ENCODE peak calls at places on chromosomes 7 and 10, in nine cellular contexts. One of them, this sample, is unnamed.

GRCh38 chr10:124597677-124598165 is 136.1 kb downstream of the LHPP start:
- DNase-seq in GM12878: no peak
- DNase-seq in spleen: peak
- DNase-seq in HFFc6: no peak
- DNase-seq in fibroblast of pulmonary artery: no peak
- DNase-seq in PC-3: no peak
- DNase-seq in H9: no peak
- DNase-seq in astrocyte: no peak
- DNase-seq in uterus: no peak
- DNase-seq in this sample: no peak

GRCh38 chr7:150378115-150378852 is 846 bp upstream of the ZNF775 start:
- DNase-seq in GM12878: no peak
- DNase-seq in spleen: peak
- DNase-seq in HFFc6: peak
- DNase-seq in fibroblast of pulmonary artery: peak
- DNase-seq in PC-3: peak
- DNase-seq in H9: peak
- DNase-seq in astrocyte: peak
- DNase-seq in uterus: peak
- DNase-seq in this sample: peak

GRCh38 chr10:11727563-11727962 is 14.6 kb upstream of the ECHDC3 start:
- DNase-seq in GM12878: no peak
- DNase-seq in spleen: no peak
- DNase-seq in HFFc6: no peak
- DNase-seq in fibroblast of pulmonary artery: no peak
- DNase-seq in PC-3: no peak
- DNase-seq in H9: no peak
- DNase-seq in astrocyte: no peak
- DNase-seq in uterus: no peak
- DNase-seq in this sample: no peak

GRCh38 chr10:10489765-10490164 is 527.9 kb upstream of the CELF2 start:
- DNase-seq in GM12878: no peak
- DNase-seq in spleen: no peak
- DNase-seq in HFFc6: no peak
- DNase-seq in fibroblast of pulmonary artery: peak
- DNase-seq in PC-3: no peak
- DNase-seq in H9: no peak
- DNase-seq in astrocyte: peak
- DNase-seq in uterus: no peak
- DNase-seq in this sample: no peak

GRCh38 chr7:157043745-157044144 is 33.3 kb upstream of the MNX1 start:
- DNase-seq in GM12878: no peak
- DNase-seq in spleen: no peak
- DNase-seq in HFFc6: no peak
- DNase-seq in fibroblast of pulmonary artery: peak
- DNase-seq in PC-3: no peak
- DNase-seq in H9: no peak
- DNase-seq in astrocyte: no peak
- DNase-seq in uterus: peak
- DNase-seq in this sample: peak

GRCh38 chr7:116447436-116447835 is 52.1 kb upstream of the CAV2 start:
- DNase-seq in GM12878: no peak
- DNase-seq in spleen: no peak
- DNase-seq in HFFc6: no peak
- DNase-seq in fibroblast of pulmonary artery: no peak
- DNase-seq in PC-3: peak
- DNase-seq in H9: no peak
- DNase-seq in astrocyte: no peak
- DNase-seq in uterus: no peak
- DNase-seq in this sample: no peak

GRCh38 chr10:72158174-72158573 is 57.6 kb upstream of the ANAPC16 start:
- DNase-seq in GM12878: no peak
- DNase-seq in spleen: no peak
- DNase-seq in HFFc6: no peak
- DNase-seq in fibroblast of pulmonary artery: no peak
- DNase-seq in PC-3: no peak
- DNase-seq in H9: no peak
- DNase-seq in astrocyte: no peak
- DNase-seq in uterus: no peak
- DNase-seq in this sample: no peak

GRCh38 chr7:137987968-137988367 is 13.9 kb downstream of the CREB3L2 start:
- DNase-seq in GM12878: peak
- DNase-seq in spleen: no peak
- DNase-seq in HFFc6: no peak
- DNase-seq in fibroblast of pulmonary artery: no peak
- DNase-seq in PC-3: no peak
- DNase-seq in H9: no peak
- DNase-seq in astrocyte: no peak
- DNase-seq in uterus: no peak
- DNase-seq in this sample: no peak

GRCh38 chr10:93749218-93749799 is 8.4 kb upstream of the LGI1 start:
- DNase-seq in GM12878: no peak
- DNase-seq in spleen: no peak
- DNase-seq in HFFc6: no peak
- DNase-seq in fibroblast of pulmonary artery: no peak
- DNase-seq in PC-3: no peak
- DNase-seq in H9: peak
- DNase-seq in astrocyte: peak
- DNase-seq in uterus: no peak
- DNase-seq in this sample: peak

GRCh38 chr10:132654708-132655661 is 117.4 kb downstream of the INPP5A start:
- DNase-seq in GM12878: no peak
- DNase-seq in spleen: peak
- DNase-seq in HFFc6: peak
- DNase-seq in fibroblast of pulmonary artery: peak
- DNase-seq in PC-3: peak
- DNase-seq in H9: peak
- DNase-seq in astrocyte: no peak
- DNase-seq in uterus: peak
- DNase-seq in this sample: peak

GRCh38 chr10:92162541-92162940 is 128.3 kb downstream of the CPEB3 start:
- DNase-seq in GM12878: no peak
- DNase-seq in spleen: no peak
- DNase-seq in HFFc6: no peak
- DNase-seq in fibroblast of pulmonary artery: no peak
- DNase-seq in PC-3: no peak
- DNase-seq in H9: no peak
- DNase-seq in astrocyte: no peak
- DNase-seq in uterus: no peak
- DNase-seq in this sample: no peak

GRCh38 chr7:42876182-42877068 is 35.4 kb downstream of the C7orf25 start:
- DNase-seq in GM12878: no peak
- DNase-seq in spleen: no peak
- DNase-seq in HFFc6: peak
- DNase-seq in fibroblast of pulmonary artery: peak
- DNase-seq in PC-3: peak
- DNase-seq in H9: peak
- DNase-seq in astrocyte: peak
- DNase-seq in uterus: peak
- DNase-seq in this sample: peak

GRCh38 chr10:3805791-3806381 is 20.9 kb upstream of the KLF6 start:
- DNase-seq in GM12878: no peak
- DNase-seq in spleen: peak
- DNase-seq in HFFc6: peak
- DNase-seq in fibroblast of pulmonary artery: peak
- DNase-seq in PC-3: peak
- DNase-seq in H9: peak
- DNase-seq in astrocyte: peak
- DNase-seq in uterus: peak
- DNase-seq in this sample: peak

GRCh38 chr7:134356421-134356936 is 39.7 kb upstream of the SLC35B4 start:
- DNase-seq in GM12878: no peak
- DNase-seq in spleen: no peak
- DNase-seq in HFFc6: no peak
- DNase-seq in fibroblast of pulmonary artery: no peak
- DNase-seq in PC-3: no peak
- DNase-seq in H9: no peak
- DNase-seq in astrocyte: no peak
- DNase-seq in uterus: no peak
- DNase-seq in this sample: no peak

GRCh38 chr7:134355925-134356324 is 39.2 kb upstream of the SLC35B4 start:
- DNase-seq in GM12878: no peak
- DNase-seq in spleen: no peak
- DNase-seq in HFFc6: no peak
- DNase-seq in fibroblast of pulmonary artery: peak
- DNase-seq in PC-3: no peak
- DNase-seq in H9: no peak
- DNase-seq in astrocyte: no peak
- DNase-seq in uterus: no peak
- DNase-seq in this sample: peak

GRCh38 chr7:134359787-134360432 is 43.2 kb upstream of the SLC35B4 start:
- DNase-seq in GM12878: no peak
- DNase-seq in spleen: no peak
- DNase-seq in HFFc6: no peak
- DNase-seq in fibroblast of pulmonary artery: no peak
- DNase-seq in PC-3: no peak
- DNase-seq in H9: no peak
- DNase-seq in astrocyte: no peak
- DNase-seq in uterus: no peak
- DNase-seq in this sample: no peak

GRCh38 chr7:134355004-134355525 is 38.3 kb upstream of the SLC35B4 start:
- DNase-seq in GM12878: no peak
- DNase-seq in spleen: no peak
- DNase-seq in HFFc6: no peak
- DNase-seq in fibroblast of pulmonary artery: no peak
- DNase-seq in PC-3: no peak
- DNase-seq in H9: no peak
- DNase-seq in astrocyte: no peak
- DNase-seq in uterus: no peak
- DNase-seq in this sample: no peak

GRCh38 chr7:134357486-134357885 is 40.8 kb upstream of the SLC35B4 start:
- DNase-seq in GM12878: no peak
- DNase-seq in spleen: no peak
- DNase-seq in HFFc6: peak
- DNase-seq in fibroblast of pulmonary artery: no peak
- DNase-seq in PC-3: no peak
- DNase-seq in H9: no peak
- DNase-seq in astrocyte: no peak
- DNase-seq in uterus: no peak
- DNase-seq in this sample: no peak
- TF ChIP-seq CTCF in GM12878: no peak
- TF ChIP-seq CTCF in spleen: no peak
- TF ChIP-seq CTCF in HFFc6: no peak
- TF ChIP-seq CTCF in fibroblast of pulmonary artery: peak
- TF ChIP-seq CTCF in PC-3: peak
- TF ChIP-seq CTCF in H9: peak
- TF ChIP-seq CTCF in astrocyte: no peak
- TF ChIP-seq CTCF in uterus: no peak
- TF ChIP-seq CTCF in this sample: no peak

DNA sequence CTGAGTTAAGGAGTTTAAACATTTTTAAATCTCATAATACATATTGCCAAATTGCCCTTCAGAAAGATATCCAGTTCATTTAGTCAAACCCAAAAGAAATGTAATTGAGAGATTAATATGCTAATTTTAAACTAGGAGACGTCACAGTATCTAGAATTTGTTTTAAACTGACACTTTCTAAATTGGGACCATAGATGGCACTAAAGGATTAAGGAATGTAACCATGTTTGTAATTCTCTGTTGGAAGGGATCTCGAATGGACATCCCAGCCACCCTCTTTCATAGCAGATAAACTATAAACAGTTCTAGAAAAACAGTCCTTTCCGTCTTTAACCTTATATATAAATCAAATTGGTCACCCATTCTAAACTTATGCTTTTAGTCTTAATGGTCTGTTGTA is 30.0 kb upstream of the SAMD9L start:
- DNase-seq in GM12878: no peak
- DNase-seq in spleen: no peak
- DNase-seq in HFFc6: no peak
- DNase-seq in fibroblast of pulmonary artery: peak
- DNase-seq in PC-3: peak
- DNase-seq in H9: no peak
- DNase-seq in astrocyte: no peak
- DNase-seq in uterus: no peak
- DNase-seq in this sample: no peak
- TF ChIP-seq CTCF in GM12878: peak
- TF ChIP-seq CTCF in spleen: no peak
- TF ChIP-seq CTCF in HFFc6: peak
- TF ChIP-seq CTCF in fibroblast of pulmonary artery: peak
- TF ChIP-seq CTCF in PC-3: peak
- TF ChIP-seq CTCF in H9: peak
- TF ChIP-seq CTCF in astrocyte: no peak
- TF ChIP-seq CTCF in uterus: no peak
- TF ChIP-seq CTCF in this sample: peak

DNA sequence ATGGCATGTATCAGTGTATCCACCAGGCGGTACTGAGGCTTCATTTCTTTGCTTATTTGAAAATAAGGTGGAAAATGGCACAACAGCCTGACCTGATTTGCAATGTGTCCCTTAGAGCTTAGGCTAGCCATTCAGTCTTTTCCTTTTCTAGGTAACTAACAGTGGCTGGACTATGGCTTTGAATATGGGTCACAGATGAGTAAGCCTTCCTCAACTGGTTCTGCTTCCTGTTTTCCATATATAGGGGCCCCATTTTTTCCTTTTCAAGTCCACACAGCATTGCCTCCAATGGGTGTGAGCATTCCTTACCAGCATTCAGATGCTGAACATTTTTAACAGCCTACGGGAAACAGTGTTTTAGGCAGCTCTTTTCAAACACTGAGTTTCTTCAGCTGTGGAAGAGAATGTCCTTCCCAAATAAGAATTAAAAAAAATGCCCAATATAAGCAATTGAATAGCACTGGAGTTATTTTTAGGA is 3.9 kb upstream of the ITGB1 start:
- DNase-seq in GM12878: no peak
- DNase-seq in spleen: no peak
- DNase-seq in HFFc6: peak
- DNase-seq in fibroblast of pulmonary artery: peak
- DNase-seq in PC-3: peak
- DNase-seq in H9: no peak
- DNase-seq in astrocyte: peak
- DNase-seq in uterus: no peak
- DNase-seq in this sample: peak
- TF ChIP-seq CTCF in GM12878: no peak
- TF ChIP-seq CTCF in spleen: no peak
- TF ChIP-seq CTCF in HFFc6: peak
- TF ChIP-seq CTCF in fibroblast of pulmonary artery: peak
- TF ChIP-seq CTCF in PC-3: peak
- TF ChIP-seq CTCF in H9: peak
- TF ChIP-seq CTCF in astrocyte: no peak
- TF ChIP-seq CTCF in uterus: no peak
- TF ChIP-seq CTCF in this sample: peak

GRCh38 chr10:112082134-112082533 is 101.4 kb downstream of the GPAM start:
- DNase-seq in GM12878: no peak
- DNase-seq in spleen: no peak
- DNase-seq in HFFc6: no peak
- DNase-seq in fibroblast of pulmonary artery: no peak
- DNase-seq in PC-3: no peak
- DNase-seq in H9: no peak
- DNase-seq in astrocyte: no peak
- DNase-seq in uterus: peak
- DNase-seq in this sample: peak
- TF ChIP-seq CTCF in GM12878: no peak
- TF ChIP-seq CTCF in spleen: no peak
- TF ChIP-seq CTCF in HFFc6: no peak
- TF ChIP-seq CTCF in fibroblast of pulmonary artery: no peak
- TF ChIP-seq CTCF in PC-3: no peak
- TF ChIP-seq CTCF in H9: no peak
- TF ChIP-seq CTCF in astrocyte: no peak
- TF ChIP-seq CTCF in uterus: no peak
- TF ChIP-seq CTCF in this sample: no peak